ENCODE peak calls at places on chromosomes 6 and 20, in seven cellular contexts. R is GM20000, M is AG04450, K is fibroblast of lung, O is upper lobe of right lung, D is tibial nerve, F is AG09309. T is an unnamed sample.

GRCh38 chr6:83119742-83120300 is 52.4 kb downstream of the DOP1A start:
- DNase-seq in K (peak; percentile 19), O (no peak), R (no peak), F (no peak), D (no peak), M (no peak), T (no peak)

GRCh38 chr6:35919827-35920751 is 809 bp downstream of the SRPK1 start:
- DNase-seq in F (no peak), O (peak; percentile 66), R (no peak), M (no peak), K (peak; percentile 74), D (no peak), T (peak; percentile 57)

GRCh38 chr6:111711476-111711875 is 105.8 kb upstream of the TRAF3IP2 start:
- DNase-seq in R (no peak), K (no peak), D (no peak), F (no peak), O (no peak), M (no peak), T (no peak)

GRCh38 chr6:35247642-35248231 is 11.8 kb upstream of the ZNF76 start:
- DNase-seq in K (no peak), O (no peak), M (no peak), R (peak; percentile 50), D (no peak), F (no peak), T (no peak)

GRCh38 chr6:140653985-140654384 is 1279.5 kb upstream of the CITED2 start:
- DNase-seq in R (no peak), F (no peak), K (no peak), M (no peak), O (no peak), D (no peak), T (no peak)

GRCh38 chr6:106519460-106520394 is 109.6 kb downstream of the RTN4IP1 start:
- DNase-seq in F (peak; percentile 73), D (no peak), R (peak; percentile 54), K (peak; percentile 98), M (peak; percentile 76), O (peak; percentile 64), T (peak; percentile 84)

GRCh38 chr6:27031302-27031701 is 216.2 kb upstream of the PRSS16 start:
- DNase-seq in D (no peak), R (no peak), O (no peak), M (no peak), F (no peak), K (peak; percentile 8), T (no peak)

GRCh38 chr6:31945507-31946369 is at the start of gene CFB:
- DNase-seq in R (no peak), F (peak; percentile 46), M (peak; percentile 46), K (peak; percentile 80), D (peak; percentile 82), O (peak; percentile 79), T (no peak)

GRCh38 chr6:1798965-1799325 is 189.2 kb downstream of the FOXC1 start:
- DNase-seq in M (no peak), K (no peak), O (no peak), D (no peak), R (no peak), F (no peak), T (no peak)

GRCh38 chr20:59016795-59017492 is 2.3 kb upstream of the TUBB1 start:
- DNase-seq in O (no peak), K (peak; percentile 43), R (no peak), D (no peak), M (no peak), F (no peak), T (no peak)

GRCh38 chr20:32089637-32090330 is 19.7 kb upstream of the TM9SF4 start:
- DNase-seq in R (no peak), O (no peak), K (no peak), D (no peak), M (no peak), F (no peak), T (no peak)

GRCh38 chr20:45096781-45097180 is 4.1 kb downstream of the KCNS1 start:
- DNase-seq in O (no peak), M (no peak), D (no peak), R (no peak), K (no peak), F (no peak), T (no peak)

GRCh38 chr20:45097485-45098095 is 3.3 kb downstream of the KCNS1 start:
- DNase-seq in M (no peak), R (peak; percentile 74), F (no peak), O (peak; percentile 78), K (peak; percentile 35), D (no peak), T (no peak)

GRCh38 chr20:45095753-45096371 is 5.1 kb downstream of the KCNS1 start:
- DNase-seq in O (no peak), K (peak; percentile 45), D (peak; percentile 77), M (no peak), F (no peak), R (peak; percentile 81), T (no peak)

GRCh38 chr20:45100563-45101245 is at the start of gene KCNS1:
- DNase-seq in O (peak; percentile 72), K (peak; percentile 30), R (peak; percentile 52), D (no peak), M (no peak), F (no peak), T (no peak)

GRCh38 chr20:45098096-45098773 is 2.7 kb downstream of the KCNS1 start:
- DNase-seq in M (no peak), R (peak; percentile 46), D (no peak), K (peak; percentile 42), O (no peak), F (no peak), T (no peak)
- TF ChIP-seq CTCF in M (peak; percentile 26), R (no peak), D (peak; percentile 2), K (peak; percentile 18), O (no peak), F (no peak), T (no peak)

DNA sequence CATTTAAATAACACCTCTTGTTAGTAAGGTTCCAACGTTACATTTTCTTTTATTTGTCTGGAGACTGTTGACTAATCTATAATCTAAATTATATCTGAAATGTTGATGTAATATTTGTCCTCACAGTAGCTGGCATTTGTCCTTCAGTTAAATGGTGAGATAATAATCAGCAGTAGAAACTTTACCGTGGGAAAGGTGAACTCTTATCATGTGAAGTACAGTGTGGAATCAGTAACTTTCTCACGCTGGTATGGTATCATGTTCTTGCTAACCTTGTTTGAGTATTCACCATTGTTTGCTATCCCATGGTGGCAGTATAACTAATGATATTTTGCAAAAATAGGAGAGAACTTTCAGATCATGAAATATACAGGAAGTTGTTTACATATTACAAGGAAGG is 4.7 kb downstream of the GMNN start:
- DNase-seq in R (peak; percentile 49), D (no peak), F (no peak), M (no peak), O (no peak), K (no peak), T (no peak)
- TF ChIP-seq CTCF in R (no peak), D (no peak), F (no peak), M (no peak), O (no peak), K (no peak), T (no peak)

GRCh38 chr6:159431750-159432149 is 261.3 kb downstream of the SOD2 start:
- DNase-seq in D (no peak), R (no peak), O (no peak), K (no peak), F (no peak), M (no peak), T (no peak)

GRCh38 chr6:159433550-159433949 is 259.5 kb downstream of the SOD2 start:
- DNase-seq in M (no peak), R (no peak), K (no peak), F (no peak), O (no peak), D (no peak), T (no peak)

GRCh38 chr6:159434410-159434809 is 258.6 kb downstream of the SOD2 start:
- DNase-seq in O (no peak), F (no peak), D (no peak), K (no peak), M (no peak), R (no peak), T (no peak)

GRCh38 chr6:159438106-159438505 is 254.9 kb downstream of the SOD2 start:
- DNase-seq in M (no peak), F (no peak), D (no peak), K (no peak), R (no peak), O (no peak), T (no peak)

DNA sequence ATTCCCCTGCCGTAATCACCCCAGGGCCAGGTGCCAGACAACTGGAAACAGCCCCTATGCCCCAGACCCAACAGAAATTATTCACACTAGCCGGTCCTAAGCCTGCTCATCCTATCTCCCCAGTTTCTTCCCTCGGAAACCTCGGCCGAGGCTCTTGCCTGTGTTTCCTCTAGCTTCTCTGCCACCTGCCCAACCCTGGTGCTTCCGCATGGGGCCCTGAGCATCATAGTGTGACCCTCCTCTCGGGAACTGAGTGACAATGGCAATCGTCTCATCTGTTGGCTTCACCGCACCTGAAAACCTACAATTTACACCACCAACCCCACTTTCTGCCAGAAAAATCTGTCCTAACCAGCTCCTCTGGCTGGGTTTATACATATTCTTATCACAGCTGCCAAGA is 257.3 kb downstream of the SOD2 start:
- DNase-seq in D (no peak), F (no peak), O (no peak), R (no peak), K (no peak), M (no peak), T (no peak)
- TF ChIP-seq CTCF in D (no peak), F (no peak), O (no peak), R (no peak), K (no peak), M (no peak), T (no peak)

DNA sequence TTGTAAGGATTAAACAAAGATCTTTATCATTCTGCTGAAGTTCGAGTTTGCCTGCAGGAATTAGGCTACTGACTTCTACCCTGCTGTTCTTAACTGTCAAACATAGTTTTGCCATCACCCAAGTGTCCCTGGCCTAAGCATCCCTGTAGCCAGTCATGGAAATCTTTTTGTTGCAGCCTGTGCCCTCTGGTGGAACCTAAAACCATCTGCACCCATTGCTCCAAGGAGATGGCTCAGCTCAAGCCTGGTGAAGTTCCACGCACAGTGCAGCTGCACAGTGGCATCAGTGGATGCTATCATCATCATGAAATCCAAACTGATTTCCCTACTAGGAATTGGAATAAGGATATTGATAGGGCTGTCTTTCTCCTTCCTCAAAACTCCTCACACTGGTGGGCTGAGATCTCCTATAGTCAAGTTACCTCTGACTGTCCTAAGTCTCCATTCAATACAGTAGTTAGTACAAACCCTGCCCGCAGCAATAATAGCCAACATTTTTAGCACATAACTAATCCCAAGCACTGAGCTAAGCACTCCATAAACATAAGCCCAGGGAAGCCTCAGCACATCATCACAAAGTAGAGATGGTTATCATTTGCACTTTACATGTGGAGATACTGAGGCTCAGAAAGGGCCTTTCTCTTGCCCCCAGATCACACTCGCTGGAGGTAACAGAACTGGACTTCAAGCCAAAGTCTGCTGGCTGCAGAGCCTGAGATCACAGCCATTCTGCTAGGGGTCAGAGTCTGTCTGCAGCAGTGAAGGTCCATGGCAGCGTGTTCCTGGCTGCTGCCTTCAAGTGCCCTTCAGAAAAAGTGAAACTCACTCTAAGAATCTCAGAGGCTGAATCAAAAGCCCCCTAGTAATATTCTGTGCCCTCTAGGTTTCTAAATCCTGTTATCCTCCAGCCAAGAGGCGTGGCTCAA is 77.2 kb upstream of the MC3R start:
- DNase-seq in K (peak; percentile 7), O (no peak), F (no peak), D (no peak), R (no peak), M (no peak), T (no peak)
- TF ChIP-seq CTCF in K (no peak), O (peak; percentile 40), F (no peak), D (peak; percentile 7), R (no peak), M (no peak), T (no peak)

GRCh38 chr20:63178889-63179751 is 36.8 kb downstream of the YTHDF1 start:
- DNase-seq in R (peak; percentile 93), F (no peak), D (no peak), O (no peak), M (no peak), K (no peak), T (no peak)
- TF ChIP-seq CTCF in R (peak; percentile 69), F (peak; percentile 45), D (peak; percentile 40), O (peak; percentile 47), M (peak; percentile 37), K (peak; percentile 28), T (no peak)

GRCh38 chr6:77926198-77926752 is 273.4 kb downstream of the MEI4 start:
- DNase-seq in K (no peak), R (no peak), F (no peak), M (no peak), O (no peak), D (no peak), T (no peak)
- TF ChIP-seq CTCF in K (no peak), R (no peak), F (no peak), M (no peak), O (no peak), D (no peak), T (no peak)